ENCODE peak calls at places on chromosomes 16 and 17, in five cellular contexts. One of them, this sample, is unnamed.

GRCh38 chr16:2857451-2858244 is at the start of gene PRSS22:
- DNase-seq in naive thymus-derived CD4-positive, alpha-beta T cell: no peak
- DNase-seq in kidney epithelial cell: no peak
- DNase-seq in ascending aorta: no peak
- DNase-seq in CD4-positive, alpha-beta memory T cell: no peak
- DNase-seq in this sample: no peak

GRCh38 chr16:85912271-85912974 is 13.5 kb downstream of the IRF8 start:
- DNase-seq in naive thymus-derived CD4-positive, alpha-beta T cell: no peak
- DNase-seq in kidney epithelial cell: no peak
- DNase-seq in ascending aorta: no peak
- DNase-seq in CD4-positive, alpha-beta memory T cell: no peak
- DNase-seq in this sample: no peak

GRCh38 chr17:55067697-55068439 is 99.3 kb downstream of the STXBP4 start:
- DNase-seq in naive thymus-derived CD4-positive, alpha-beta T cell: no peak
- DNase-seq in kidney epithelial cell: peak
- DNase-seq in ascending aorta: no peak
- DNase-seq in CD4-positive, alpha-beta memory T cell: no peak
- DNase-seq in this sample: no peak

GRCh38 chr17:81906476-81907218 is 4.6 kb downstream of the PCYT2 start:
- DNase-seq in naive thymus-derived CD4-positive, alpha-beta T cell: no peak
- DNase-seq in kidney epithelial cell: no peak
- DNase-seq in ascending aorta: no peak
- DNase-seq in CD4-positive, alpha-beta memory T cell: no peak
- DNase-seq in this sample: no peak

GRCh38 chr16:84709609-84710008 is 9.8 kb downstream of the USP10 start:
- DNase-seq in naive thymus-derived CD4-positive, alpha-beta T cell: no peak
- DNase-seq in kidney epithelial cell: no peak
- DNase-seq in ascending aorta: no peak
- DNase-seq in CD4-positive, alpha-beta memory T cell: no peak
- DNase-seq in this sample: no peak

GRCh38 chr16:58196898-58197313 is 1.0 kb downstream of the CSNK2A2 start:
- DNase-seq in naive thymus-derived CD4-positive, alpha-beta T cell: no peak
- DNase-seq in kidney epithelial cell: no peak
- DNase-seq in ascending aorta: no peak
- DNase-seq in CD4-positive, alpha-beta memory T cell: no peak
- DNase-seq in this sample: no peak

GRCh38 chr17:63595132-63595531 is 5.6 kb upstream of the TACO1 start:
- DNase-seq in naive thymus-derived CD4-positive, alpha-beta T cell: no peak
- DNase-seq in kidney epithelial cell: no peak
- DNase-seq in ascending aorta: no peak
- DNase-seq in CD4-positive, alpha-beta memory T cell: no peak
- DNase-seq in this sample: no peak

GRCh38 chr17:6393368-6393952 is 41.5 kb downstream of the AIPL1 start:
- DNase-seq in naive thymus-derived CD4-positive, alpha-beta T cell: no peak
- DNase-seq in kidney epithelial cell: no peak
- DNase-seq in ascending aorta: no peak
- DNase-seq in CD4-positive, alpha-beta memory T cell: no peak
- DNase-seq in this sample: no peak

GRCh38 chr16:30002614-30003346 is 6.7 kb downstream of the INO80E start:
- DNase-seq in naive thymus-derived CD4-positive, alpha-beta T cell: no peak
- DNase-seq in kidney epithelial cell: no peak
- DNase-seq in ascending aorta: no peak
- DNase-seq in CD4-positive, alpha-beta memory T cell: no peak
- DNase-seq in this sample: no peak

GRCh38 chr16:61791465-61791864 is 244.8 kb downstream of the CDH8 start:
- DNase-seq in naive thymus-derived CD4-positive, alpha-beta T cell: no peak
- DNase-seq in kidney epithelial cell: no peak
- DNase-seq in ascending aorta: no peak
- DNase-seq in CD4-positive, alpha-beta memory T cell: no peak
- DNase-seq in this sample: no peak

GRCh38 chr16:2896480-2897010 is 13.5 kb downstream of the FLYWCH2 start:
- DNase-seq in naive thymus-derived CD4-positive, alpha-beta T cell: no peak
- DNase-seq in kidney epithelial cell: no peak
- DNase-seq in ascending aorta: no peak
- DNase-seq in CD4-positive, alpha-beta memory T cell: no peak
- DNase-seq in this sample: no peak

DNA sequence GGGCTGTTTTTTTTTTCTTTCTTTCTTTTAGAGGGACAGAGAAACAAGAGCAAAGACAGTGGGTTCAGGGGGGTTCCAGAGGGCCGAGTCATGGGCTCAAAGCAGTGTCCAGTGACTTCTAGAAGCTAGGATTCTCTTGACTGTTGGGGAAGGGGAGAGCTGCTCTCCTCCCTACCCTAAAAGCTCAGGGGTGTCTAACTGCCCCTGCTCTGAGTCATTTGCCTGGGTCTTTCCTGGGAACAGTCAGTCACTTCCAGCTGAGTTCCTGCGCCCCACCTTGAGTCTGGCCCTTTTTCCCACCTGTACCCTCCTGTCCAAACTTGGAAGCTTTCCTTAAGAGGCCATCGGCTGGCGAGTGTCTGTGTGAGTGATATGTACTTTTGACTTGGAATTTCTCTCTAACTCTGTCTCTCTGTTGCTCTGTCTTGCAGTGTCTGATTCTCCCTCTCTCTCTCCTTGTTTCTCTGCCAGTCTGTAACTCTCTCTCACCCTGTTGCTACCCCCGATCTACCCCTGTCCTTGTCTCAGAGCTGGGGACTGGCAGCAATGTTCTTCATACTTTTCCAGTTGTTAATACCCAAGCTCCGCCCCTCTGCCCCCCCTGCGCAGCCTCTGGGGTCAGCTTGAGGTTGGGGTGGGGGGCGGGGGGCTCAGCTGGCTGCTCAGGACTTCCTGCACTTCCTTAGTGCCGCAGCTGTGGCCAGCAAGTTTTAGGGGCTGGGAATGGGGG is 2.4 kb downstream of the THRA start:
- DNase-seq in naive thymus-derived CD4-positive, alpha-beta T cell: no peak
- DNase-seq in kidney epithelial cell: no peak
- DNase-seq in ascending aorta: no peak
- DNase-seq in CD4-positive, alpha-beta memory T cell: no peak
- DNase-seq in this sample: peak
- H3K4me3 ChIP-seq in naive thymus-derived CD4-positive, alpha-beta T cell: peak
- H3K4me3 ChIP-seq in kidney epithelial cell: peak
- H3K4me3 ChIP-seq in ascending aorta: peak
- H3K4me3 ChIP-seq in CD4-positive, alpha-beta memory T cell: no peak
- H3K4me3 ChIP-seq in this sample: peak

GRCh38 chr17:48722924-48723554 is at the start of gene PRAC2:
- DNase-seq in naive thymus-derived CD4-positive, alpha-beta T cell: no peak
- DNase-seq in kidney epithelial cell: no peak
- DNase-seq in ascending aorta: no peak
- DNase-seq in CD4-positive, alpha-beta memory T cell: no peak
- DNase-seq in this sample: no peak

GRCh38 chr17:48725294-48726064 is 2.5 kb downstream of the PRAC2 start:
- DNase-seq in naive thymus-derived CD4-positive, alpha-beta T cell: no peak
- DNase-seq in kidney epithelial cell: no peak
- DNase-seq in ascending aorta: no peak
- DNase-seq in CD4-positive, alpha-beta memory T cell: no peak
- DNase-seq in this sample: no peak

GRCh38 chr17:48725005-48725293 is 2.0 kb downstream of the PRAC2 start:
- DNase-seq in naive thymus-derived CD4-positive, alpha-beta T cell: no peak
- DNase-seq in kidney epithelial cell: no peak
- DNase-seq in ascending aorta: no peak
- DNase-seq in CD4-positive, alpha-beta memory T cell: no peak
- DNase-seq in this sample: no peak

GRCh38 chr17:48723555-48724239 is 712 bp downstream of the PRAC2 start:
- DNase-seq in naive thymus-derived CD4-positive, alpha-beta T cell: no peak
- DNase-seq in kidney epithelial cell: no peak
- DNase-seq in ascending aorta: no peak
- DNase-seq in CD4-positive, alpha-beta memory T cell: no peak
- DNase-seq in this sample: no peak

DNA sequence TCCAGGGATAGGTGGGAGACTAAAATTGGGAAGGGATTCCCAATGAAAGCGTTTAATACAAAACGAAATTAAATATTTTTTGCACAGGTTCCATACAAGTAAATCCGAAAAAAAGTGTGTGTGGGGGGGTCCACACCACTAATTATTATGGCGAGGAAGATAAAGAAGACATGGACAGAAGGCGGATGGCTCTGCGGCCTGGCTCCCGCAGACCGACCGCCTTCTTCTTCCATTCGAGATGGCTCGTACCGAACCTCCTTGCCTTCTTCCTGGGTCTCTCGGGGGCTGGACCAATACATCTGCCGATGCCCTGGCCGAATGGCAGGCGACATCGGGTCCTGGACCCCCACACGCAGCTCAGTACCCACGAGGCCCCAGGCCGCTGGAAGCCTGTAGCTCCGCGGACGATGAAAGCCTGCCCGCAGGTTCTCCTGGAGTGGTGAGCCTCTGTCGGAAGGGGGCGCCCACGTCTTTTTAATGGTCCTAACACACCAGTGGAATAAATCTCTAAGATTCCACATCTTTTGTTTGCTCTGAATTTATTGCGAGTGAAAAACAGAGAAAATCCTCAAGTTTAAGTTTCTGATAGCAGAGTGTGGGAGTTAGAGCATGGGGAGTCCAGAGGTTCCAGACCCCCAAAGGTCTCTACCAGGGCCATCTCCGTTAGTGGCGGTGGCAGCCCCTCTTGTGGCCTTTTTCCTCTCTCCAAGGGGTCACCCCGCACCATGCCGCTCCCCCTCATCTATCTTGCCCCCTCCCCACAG is 1.4 kb downstream of the PRAC2 start:
- DNase-seq in naive thymus-derived CD4-positive, alpha-beta T cell: peak
- DNase-seq in kidney epithelial cell: peak
- DNase-seq in ascending aorta: peak
- DNase-seq in CD4-positive, alpha-beta memory T cell: peak
- DNase-seq in this sample: peak
- H3K4me3 ChIP-seq in naive thymus-derived CD4-positive, alpha-beta T cell: no peak
- H3K4me3 ChIP-seq in kidney epithelial cell: no peak
- H3K4me3 ChIP-seq in ascending aorta: no peak
- H3K4me3 ChIP-seq in CD4-positive, alpha-beta memory T cell: no peak
- H3K4me3 ChIP-seq in this sample: peak

GRCh38 chr17:13600475-13601316 is 1.0 kb downstream of the HS3ST3A1 start:
- DNase-seq in naive thymus-derived CD4-positive, alpha-beta T cell: no peak
- DNase-seq in kidney epithelial cell: no peak
- DNase-seq in ascending aorta: no peak
- DNase-seq in CD4-positive, alpha-beta memory T cell: no peak
- DNase-seq in this sample: no peak
- H3K4me3 ChIP-seq in naive thymus-derived CD4-positive, alpha-beta T cell: no peak
- H3K4me3 ChIP-seq in kidney epithelial cell: peak
- H3K4me3 ChIP-seq in ascending aorta: peak
- H3K4me3 ChIP-seq in CD4-positive, alpha-beta memory T cell: no peak
- H3K4me3 ChIP-seq in this sample: peak

DNA sequence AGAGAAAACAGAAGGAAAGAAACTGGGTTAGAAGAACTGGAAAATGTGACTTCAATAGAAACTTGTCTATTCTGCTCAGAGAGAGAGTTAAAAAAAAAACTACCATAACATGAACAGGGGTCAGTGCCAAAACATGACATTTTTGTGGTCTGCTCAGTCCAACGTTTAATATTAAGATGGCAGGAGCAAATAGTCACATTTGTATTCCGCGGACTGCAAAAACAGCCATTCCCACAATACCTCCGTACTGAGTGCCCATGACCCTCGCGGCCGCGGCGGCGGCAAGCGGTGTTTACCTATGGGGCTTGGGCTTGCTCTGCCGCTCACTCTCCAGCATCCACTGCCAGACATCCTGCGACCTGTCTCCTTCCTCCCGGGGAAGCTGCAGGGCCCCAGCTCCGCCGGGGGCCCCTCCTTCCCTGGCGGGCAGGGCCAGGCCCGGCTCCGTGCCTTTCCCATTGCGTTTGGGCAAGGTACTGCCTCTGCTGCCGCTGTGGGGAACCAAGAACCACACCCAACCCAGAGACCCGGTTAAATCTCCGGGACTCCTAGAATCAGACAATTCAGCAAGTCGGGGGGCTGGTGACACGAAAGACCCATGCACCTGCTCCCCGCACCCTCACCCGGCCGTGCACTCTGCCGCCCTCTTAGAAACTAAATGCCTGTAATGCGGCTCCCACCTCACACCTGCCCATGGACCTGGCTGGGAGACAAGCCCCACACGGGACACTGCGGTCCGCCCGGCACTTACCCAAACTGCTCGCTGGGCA is 24.7 kb downstream of the AXIN2 start:
- DNase-seq in naive thymus-derived CD4-positive, alpha-beta T cell: no peak
- DNase-seq in kidney epithelial cell: no peak
- DNase-seq in ascending aorta: no peak
- DNase-seq in CD4-positive, alpha-beta memory T cell: no peak
- DNase-seq in this sample: no peak
- H3K4me3 ChIP-seq in naive thymus-derived CD4-positive, alpha-beta T cell: no peak
- H3K4me3 ChIP-seq in kidney epithelial cell: no peak
- H3K4me3 ChIP-seq in ascending aorta: no peak
- H3K4me3 ChIP-seq in CD4-positive, alpha-beta memory T cell: no peak
- H3K4me3 ChIP-seq in this sample: no peak

GRCh38 chr16:68090109-68090508 is 4.9 kb downstream of the NFATC3 start:
- DNase-seq in naive thymus-derived CD4-positive, alpha-beta T cell: no peak
- DNase-seq in kidney epithelial cell: no peak
- DNase-seq in ascending aorta: no peak
- DNase-seq in CD4-positive, alpha-beta memory T cell: no peak
- DNase-seq in this sample: no peak
- H3K4me3 ChIP-seq in naive thymus-derived CD4-positive, alpha-beta T cell: peak
- H3K4me3 ChIP-seq in kidney epithelial cell: no peak
- H3K4me3 ChIP-seq in ascending aorta: no peak
- H3K4me3 ChIP-seq in CD4-positive, alpha-beta memory T cell: no peak
- H3K4me3 ChIP-seq in this sample: no peak

DNA sequence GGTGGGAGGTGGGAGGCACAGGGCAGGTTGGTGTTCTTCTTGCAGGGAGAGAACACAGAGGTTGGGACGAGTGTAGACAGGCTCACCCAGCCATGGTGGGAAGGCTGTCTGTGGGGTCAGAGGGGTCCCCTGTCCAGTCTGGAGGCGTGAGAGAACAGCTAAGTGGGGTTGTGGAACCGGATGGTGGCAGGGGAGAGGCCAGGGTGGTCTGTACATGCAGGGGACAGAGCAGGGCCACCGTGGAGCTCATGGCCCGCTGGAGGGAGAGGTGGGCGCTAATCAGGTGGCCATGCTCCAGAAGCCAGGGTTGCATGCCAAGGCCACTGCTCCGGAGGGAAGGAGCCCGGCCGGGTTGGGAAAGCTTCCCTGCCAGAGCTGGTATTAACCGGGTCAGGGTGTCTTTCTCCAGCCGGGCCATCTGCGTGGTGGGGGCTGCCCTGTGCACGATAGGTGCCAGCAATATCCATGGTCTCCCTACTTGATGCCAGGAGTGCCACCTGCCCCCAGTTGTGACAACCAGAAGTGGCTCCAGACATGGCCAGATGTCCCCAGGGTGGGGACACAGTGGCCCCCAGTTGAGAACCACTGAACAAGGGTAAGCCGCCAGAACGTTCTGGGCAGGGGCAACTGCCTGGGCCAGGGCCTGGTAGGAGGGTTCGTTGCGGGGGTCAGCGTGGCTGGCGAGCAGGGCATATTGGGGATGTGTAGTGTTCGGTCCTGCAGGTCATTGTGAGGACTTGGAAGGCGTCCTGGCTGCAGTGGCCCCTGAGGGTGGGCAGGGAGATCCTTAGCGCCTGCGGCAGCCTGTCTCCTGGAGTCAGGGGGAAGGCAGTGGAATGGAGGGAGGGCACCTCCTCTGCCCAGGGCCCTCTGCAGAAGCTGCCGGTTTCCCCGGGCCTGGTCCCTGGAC is 5.1 kb downstream of the SNN start:
- DNase-seq in naive thymus-derived CD4-positive, alpha-beta T cell: no peak
- DNase-seq in kidney epithelial cell: no peak
- DNase-seq in ascending aorta: no peak
- DNase-seq in CD4-positive, alpha-beta memory T cell: no peak
- DNase-seq in this sample: no peak
- H3K4me3 ChIP-seq in naive thymus-derived CD4-positive, alpha-beta T cell: no peak
- H3K4me3 ChIP-seq in kidney epithelial cell: no peak
- H3K4me3 ChIP-seq in ascending aorta: no peak
- H3K4me3 ChIP-seq in CD4-positive, alpha-beta memory T cell: no peak
- H3K4me3 ChIP-seq in this sample: no peak

GRCh38 chr17:57852041-57852954 is 2.5 kb upstream of the MRPS23 start:
- DNase-seq in naive thymus-derived CD4-positive, alpha-beta T cell: no peak
- DNase-seq in kidney epithelial cell: no peak
- DNase-seq in ascending aorta: no peak
- DNase-seq in CD4-positive, alpha-beta memory T cell: no peak
- DNase-seq in this sample: no peak
- H3K4me3 ChIP-seq in naive thymus-derived CD4-positive, alpha-beta T cell: no peak
- H3K4me3 ChIP-seq in kidney epithelial cell: no peak
- H3K4me3 ChIP-seq in ascending aorta: peak
- H3K4me3 ChIP-seq in CD4-positive, alpha-beta memory T cell: no peak
- H3K4me3 ChIP-seq in this sample: peak

This sample was measured in left ventricle myocardium inferior.